ENCODE peak calls at places on chromosome 7, in eight cellular contexts. One of them, this sample, is unnamed.

GRCh38 chr7:129877146-129877792 is 75.5 kb downstream of the UBE2H start:
- DNase-seq in testis: no peak
- DNase-seq in ovary: no peak
- DNase-seq in heart left ventricle: no peak
- DNase-seq in uterus: no peak
- DNase-seq in transverse colon: no peak
- DNase-seq in body of pancreas: peak; percentile 46
- DNase-seq in sigmoid colon: no peak
- DNase-seq in this sample: no peak

GRCh38 chr7:28355553-28356319 is 56.6 kb upstream of the CREB5 start:
- DNase-seq in testis: no peak
- DNase-seq in ovary: no peak
- DNase-seq in heart left ventricle: no peak
- DNase-seq in uterus: no peak
- DNase-seq in transverse colon: no peak
- DNase-seq in body of pancreas: no peak
- DNase-seq in sigmoid colon: no peak
- DNase-seq in this sample: no peak

GRCh38 chr7:100818366-100818765 is 9.0 kb downstream of the EPHB4 start:
- DNase-seq in testis: no peak
- DNase-seq in ovary: no peak
- DNase-seq in heart left ventricle: no peak
- DNase-seq in uterus: no peak
- DNase-seq in transverse colon: no peak
- DNase-seq in body of pancreas: no peak
- DNase-seq in sigmoid colon: no peak
- DNase-seq in this sample: no peak

GRCh38 chr7:37683263-37684120 is at the start of gene GPR141:
- DNase-seq in testis: no peak
- DNase-seq in ovary: no peak
- DNase-seq in heart left ventricle: no peak
- DNase-seq in uterus: no peak
- DNase-seq in transverse colon: no peak
- DNase-seq in body of pancreas: peak; percentile 42
- DNase-seq in sigmoid colon: no peak
- DNase-seq in this sample: no peak

GRCh38 chr7:79820387-79820786 is 314.2 kb upstream of the GNAI1 start:
- DNase-seq in testis: peak; percentile 79
- DNase-seq in ovary: peak; percentile 67
- DNase-seq in heart left ventricle: peak; percentile 54
- DNase-seq in uterus: no peak
- DNase-seq in transverse colon: peak; percentile 26
- DNase-seq in body of pancreas: peak; percentile 30
- DNase-seq in sigmoid colon: peak; percentile 60
- DNase-seq in this sample: peak; percentile 44

GRCh38 chr7:145411066-145411465 is 575.2 kb upstream of the TPK1 start:
- DNase-seq in testis: no peak
- DNase-seq in ovary: no peak
- DNase-seq in heart left ventricle: no peak
- DNase-seq in uterus: no peak
- DNase-seq in transverse colon: no peak
- DNase-seq in body of pancreas: no peak
- DNase-seq in sigmoid colon: no peak
- DNase-seq in this sample: no peak

GRCh38 chr7:108227360-108227749 is 97.2 kb upstream of the LAMB4 start:
- DNase-seq in testis: no peak
- DNase-seq in ovary: no peak
- DNase-seq in heart left ventricle: no peak
- DNase-seq in uterus: no peak
- DNase-seq in transverse colon: no peak
- DNase-seq in body of pancreas: no peak
- DNase-seq in sigmoid colon: no peak
- DNase-seq in this sample: no peak

GRCh38 chr7:66267249-66267648 is 62.1 kb downstream of the TPST1 start:
- DNase-seq in testis: peak; percentile 74
- DNase-seq in ovary: peak; percentile 66
- DNase-seq in heart left ventricle: no peak
- DNase-seq in uterus: peak; percentile 88
- DNase-seq in transverse colon: no peak
- DNase-seq in body of pancreas: peak; percentile 62
- DNase-seq in sigmoid colon: peak; percentile 74
- DNase-seq in this sample: no peak

GRCh38 chr7:24898691-24899090 is 81.3 kb downstream of the OSBPL3 start:
- DNase-seq in testis: no peak
- DNase-seq in ovary: no peak
- DNase-seq in heart left ventricle: no peak
- DNase-seq in uterus: no peak
- DNase-seq in transverse colon: no peak
- DNase-seq in body of pancreas: no peak
- DNase-seq in sigmoid colon: no peak
- DNase-seq in this sample: no peak

GRCh38 chr7:50696810-50697582 is 85.7 kb downstream of the GRB10 start:
- DNase-seq in testis: peak; percentile 37
- DNase-seq in ovary: no peak
- DNase-seq in heart left ventricle: no peak
- DNase-seq in uterus: no peak
- DNase-seq in transverse colon: no peak
- DNase-seq in body of pancreas: no peak
- DNase-seq in sigmoid colon: no peak
- DNase-seq in this sample: no peak

GRCh38 chr7:155283565-155284194 is 14.0 kb upstream of the INSIG1 start:
- DNase-seq in testis: no peak
- DNase-seq in ovary: no peak
- DNase-seq in heart left ventricle: no peak
- DNase-seq in uterus: no peak
- DNase-seq in transverse colon: no peak
- DNase-seq in body of pancreas: no peak
- DNase-seq in sigmoid colon: no peak
- DNase-seq in this sample: no peak

GRCh38 chr7:151754142-151754590 is 122.7 kb downstream of the PRKAG2 start:
- DNase-seq in testis: peak; percentile 68
- DNase-seq in ovary: peak; percentile 82
- DNase-seq in heart left ventricle: peak; percentile 88
- DNase-seq in uterus: peak; percentile 84
- DNase-seq in transverse colon: peak; percentile 74
- DNase-seq in body of pancreas: peak; percentile 86
- DNase-seq in sigmoid colon: peak; percentile 91
- DNase-seq in this sample: peak; percentile 32

GRCh38 chr7:7843972-7844371 is 124.6 kb upstream of the GLCCI1 start:
- DNase-seq in testis: no peak
- DNase-seq in ovary: no peak
- DNase-seq in heart left ventricle: no peak
- DNase-seq in uterus: no peak
- DNase-seq in transverse colon: no peak
- DNase-seq in body of pancreas: no peak
- DNase-seq in sigmoid colon: no peak
- DNase-seq in this sample: no peak

GRCh38 chr7:39027491-39027890 is 49.8 kb downstream of the POU6F2 start:
- DNase-seq in testis: no peak
- DNase-seq in ovary: no peak
- DNase-seq in heart left ventricle: no peak
- DNase-seq in uterus: no peak
- DNase-seq in transverse colon: no peak
- DNase-seq in body of pancreas: no peak
- DNase-seq in sigmoid colon: no peak
- DNase-seq in this sample: no peak

GRCh38 chr7:78018541-78019456 is 220.2 kb downstream of the PHTF2 start:
- DNase-seq in testis: peak; percentile 76
- DNase-seq in ovary: peak; percentile 52
- DNase-seq in heart left ventricle: peak; percentile 64
- DNase-seq in uterus: peak; percentile 48
- DNase-seq in transverse colon: peak; percentile 44
- DNase-seq in body of pancreas: peak; percentile 27
- DNase-seq in sigmoid colon: peak; percentile 77
- DNase-seq in this sample: peak; percentile 61

GRCh38 chr7:29884399-29885272 is 78.3 kb downstream of the WIPF3 start:
- DNase-seq in testis: peak; percentile 30
- DNase-seq in ovary: no peak
- DNase-seq in heart left ventricle: no peak
- DNase-seq in uterus: no peak
- DNase-seq in transverse colon: peak; percentile 41
- DNase-seq in body of pancreas: peak; percentile 17
- DNase-seq in sigmoid colon: no peak
- DNase-seq in this sample: no peak

GRCh38 chr7:97731736-97732370 is at the start of gene TAC1:
- DNase-seq in testis: peak; percentile 18
- DNase-seq in ovary: no peak
- DNase-seq in heart left ventricle: no peak
- DNase-seq in uterus: no peak
- DNase-seq in transverse colon: no peak
- DNase-seq in body of pancreas: no peak
- DNase-seq in sigmoid colon: no peak
- DNase-seq in this sample: no peak

GRCh38 chr7:132355048-132355447 is 221.2 kb downstream of the PLXNA4 start:
- DNase-seq in testis: no peak
- DNase-seq in ovary: no peak
- DNase-seq in heart left ventricle: no peak
- DNase-seq in uterus: no peak
- DNase-seq in transverse colon: no peak
- DNase-seq in body of pancreas: no peak
- DNase-seq in sigmoid colon: no peak
- DNase-seq in this sample: no peak

GRCh38 chr7:108805808-108806397 is 236.2 kb downstream of the DNAJB9 start:
- DNase-seq in testis: peak; percentile 16
- DNase-seq in ovary: no peak
- DNase-seq in heart left ventricle: no peak
- DNase-seq in uterus: no peak
- DNase-seq in transverse colon: no peak
- DNase-seq in body of pancreas: no peak
- DNase-seq in sigmoid colon: no peak
- DNase-seq in this sample: no peak

GRCh38 chr7:45111298-45112223 is at the start of gene TBRG4:
- DNase-seq in testis: peak; percentile 97
- DNase-seq in ovary: peak; percentile 90
- DNase-seq in heart left ventricle: peak; percentile 96
- DNase-seq in uterus: peak; percentile 92
- DNase-seq in transverse colon: peak; percentile 96
- DNase-seq in body of pancreas: peak; percentile 95
- DNase-seq in sigmoid colon: peak; percentile 96
- DNase-seq in this sample: peak; percentile 98

GRCh38 chr7:44286618-44287487 is 38.5 kb downstream of the CAMK2B start:
- DNase-seq in testis: no peak
- DNase-seq in ovary: peak; percentile 5
- DNase-seq in heart left ventricle: peak; percentile 26
- DNase-seq in uterus: peak; percentile 8
- DNase-seq in transverse colon: peak; percentile 5
- DNase-seq in body of pancreas: no peak
- DNase-seq in sigmoid colon: peak; percentile 60
- DNase-seq in this sample: peak; percentile 32

GRCh38 chr7:116354171-116354545 is 143.8 kb downstream of the TES start:
- DNase-seq in testis: peak; percentile 46
- DNase-seq in ovary: peak; percentile 48
- DNase-seq in heart left ventricle: peak; percentile 81
- DNase-seq in uterus: peak; percentile 73
- DNase-seq in transverse colon: peak; percentile 15
- DNase-seq in body of pancreas: peak; percentile 59
- DNase-seq in sigmoid colon: peak; percentile 87
- DNase-seq in this sample: peak; percentile 47

GRCh38 chr7:141387521-141388217 is 163.5 kb upstream of the AGK start:
- DNase-seq in testis: no peak
- DNase-seq in ovary: no peak
- DNase-seq in heart left ventricle: no peak
- DNase-seq in uterus: no peak
- DNase-seq in transverse colon: no peak
- DNase-seq in body of pancreas: no peak
- DNase-seq in sigmoid colon: no peak
- DNase-seq in this sample: no peak

GRCh38 chr7:81053623-81054022 is 134.8 kb upstream of the SEMA3C start:
- DNase-seq in testis: no peak
- DNase-seq in ovary: no peak
- DNase-seq in heart left ventricle: no peak
- DNase-seq in uterus: no peak
- DNase-seq in transverse colon: no peak
- DNase-seq in body of pancreas: no peak
- DNase-seq in sigmoid colon: no peak
- DNase-seq in this sample: no peak

GRCh38 chr7:151113344-151114150 is 27.3 kb downstream of the AGAP3 start:
- DNase-seq in testis: no peak
- DNase-seq in ovary: no peak
- DNase-seq in heart left ventricle: no peak
- DNase-seq in uterus: no peak
- DNase-seq in transverse colon: no peak
- DNase-seq in body of pancreas: peak; percentile 37
- DNase-seq in sigmoid colon: no peak
- DNase-seq in this sample: no peak

GRCh38 chr7:86788948-86789347 is 145.2 kb downstream of the GRM3 start:
- DNase-seq in testis: no peak
- DNase-seq in ovary: no peak
- DNase-seq in heart left ventricle: no peak
- DNase-seq in uterus: no peak
- DNase-seq in transverse colon: no peak
- DNase-seq in body of pancreas: no peak
- DNase-seq in sigmoid colon: no peak
- DNase-seq in this sample: no peak
- H3K27ac ChIP-seq in testis: no peak overlapping the region
- H3K27ac ChIP-seq in ovary: no peak overlapping the region
- H3K27ac ChIP-seq in heart left ventricle: no peak overlapping the region
- H3K27ac ChIP-seq in uterus: no peak overlapping the region
- H3K27ac ChIP-seq in transverse colon: no peak overlapping the region
- H3K27ac ChIP-seq in body of pancreas: no peak overlapping the region
- H3K27ac ChIP-seq in sigmoid colon: no peak overlapping the region
- H3K27ac ChIP-seq in this sample: no peak overlapping the region

GRCh38 chr7:120988591-120989299 is at the start of gene CPED1:
- DNase-seq in testis: peak; percentile 76
- DNase-seq in ovary: peak; percentile 79
- DNase-seq in heart left ventricle: peak; percentile 84
- DNase-seq in uterus: peak; percentile 78
- DNase-seq in transverse colon: peak; percentile 73
- DNase-seq in body of pancreas: peak; percentile 55
- DNase-seq in sigmoid colon: peak; percentile 91
- DNase-seq in this sample: peak; percentile 72
- TF ChIP-seq POLR2A in testis: no peak
- TF ChIP-seq POLR2A in ovary: peak; percentile 23
- TF ChIP-seq POLR2A in heart left ventricle: no peak
- TF ChIP-seq POLR2A in uterus: peak; percentile 61
- TF ChIP-seq POLR2A in transverse colon: no peak
- TF ChIP-seq POLR2A in body of pancreas: no peak
- TF ChIP-seq POLR2A in sigmoid colon: peak; percentile 16
- TF ChIP-seq POLR2A in this sample: no peak

DNA sequence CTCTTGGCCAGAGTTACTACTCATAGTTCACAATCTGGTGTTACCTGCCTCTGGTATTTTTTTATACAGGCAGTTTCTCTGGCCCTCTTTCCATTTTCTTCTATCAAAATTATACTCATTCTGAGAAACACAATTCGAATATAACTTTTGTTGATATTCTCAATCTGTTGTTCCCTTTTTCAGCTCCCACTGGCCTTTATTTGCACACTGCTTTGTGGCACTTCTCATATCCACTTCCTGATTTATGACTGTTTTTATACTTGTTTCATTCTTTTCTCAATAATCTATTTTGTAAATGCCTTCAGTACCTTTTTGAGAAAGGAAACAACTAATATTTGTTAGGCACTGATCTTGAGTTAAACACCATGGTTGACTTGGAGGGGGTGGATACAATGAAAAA is 93.8 kb upstream of the HDAC9 start:
- DNase-seq in testis: no peak
- DNase-seq in ovary: no peak
- DNase-seq in heart left ventricle: no peak
- DNase-seq in uterus: no peak
- DNase-seq in transverse colon: no peak
- DNase-seq in body of pancreas: no peak
- DNase-seq in sigmoid colon: no peak
- DNase-seq in this sample: no peak
- H3K4me1 ChIP-seq in testis: no peaks in the 10 kb centered on the region
- H3K4me1 ChIP-seq in ovary: no peaks in the 10 kb centered on the region
- H3K4me1 ChIP-seq in heart left ventricle: peaks cover 31% of the 10 kb centered on the region
- H3K4me1 ChIP-seq in uterus: no peaks in the 10 kb centered on the region
- H3K4me1 ChIP-seq in transverse colon: peaks cover 2% of the 10 kb centered on the region
- H3K4me1 ChIP-seq in body of pancreas: no peaks in the 10 kb centered on the region
- H3K4me1 ChIP-seq in sigmoid colon: no peaks in the 10 kb centered on the region
- H3K4me1 ChIP-seq in this sample: no peaks in the 10 kb centered on the region

GRCh38 chr7:41820117-41820671 is 117.3 kb upstream of the INHBA start:
- DNase-seq in testis: no peak
- DNase-seq in ovary: no peak
- DNase-seq in heart left ventricle: no peak
- DNase-seq in uterus: no peak
- DNase-seq in transverse colon: no peak
- DNase-seq in body of pancreas: no peak
- DNase-seq in sigmoid colon: no peak
- DNase-seq in this sample: no peak
- H3K27ac ChIP-seq in testis: no peak overlapping the region
- H3K27ac ChIP-seq in ovary: peak overlapping the region; percentile 3
- H3K27ac ChIP-seq in heart left ventricle: no peak overlapping the region
- H3K27ac ChIP-seq in uterus: no peak overlapping the region
- H3K27ac ChIP-seq in transverse colon: no peak overlapping the region
- H3K27ac ChIP-seq in body of pancreas: no peak overlapping the region
- H3K27ac ChIP-seq in sigmoid colon: no peak overlapping the region
- H3K27ac ChIP-seq in this sample: no peak overlapping the region